ENCODE peak calls at places on chromosome 6, in eight cellular contexts. M is activated T-helper 1 cell treated with anti-CD3 and anti-CD28 coated beads, Interleukin-2, amount 50 U/mL, for 16 hours; T is T-helper 1 cell; S is body of pancreas; W is prostate gland; R is activated gamma-delta T cell treated with Interleukin-2 at 50 U/mL for 16 hours; B is HEK293T; U is HTR-8/SVneo. E is an unnamed sample.

GRCh38 chr6:121652726-121653623 is 217.5 kb downstream of the GJA1 start:
- DNase-seq in M (no peak), T (no peak), S (no peak), W (peak; percentile 21), R (no peak), B (no peak), U (peak; percentile 58), E (no peak)

GRCh38 chr6:116922853-116923548 is 46.0 kb downstream of the RFX6 start:
- DNase-seq in M (no peak), T (no peak), S (no peak), W (no peak), R (no peak), B (no peak), U (no peak), E (no peak)

GRCh38 chr6:10633216-10633615 is 61.2 kb downstream of the C6orf52 start:
- DNase-seq in M (no peak), T (no peak), S (no peak), W (no peak), R (no peak), B (no peak), U (peak; percentile 71), E (no peak)

GRCh38 chr6:4582506-4582905 is 193.7 kb upstream of the CDYL start:
- DNase-seq in M (no peak), T (no peak), S (no peak), W (no peak), R (no peak), B (no peak), U (no peak), E (no peak)

GRCh38 chr6:16677458-16677857 is 83.8 kb downstream of the ATXN1 start:
- DNase-seq in M (no peak), T (no peak), S (no peak), W (no peak), R (no peak), B (no peak), U (no peak), E (no peak)

GRCh38 chr6:3526962-3527796 is 70.3 kb upstream of the SLC22A23 start:
- DNase-seq in M (no peak), T (no peak), S (no peak), W (peak; percentile 52), R (no peak), B (no peak), U (no peak), E (no peak)

GRCh38 chr6:119129148-119129967 is 50.9 kb upstream of the FAM184A start:
- DNase-seq in M (no peak), T (peak; percentile 10), S (no peak), W (peak; percentile 43), R (peak; percentile 11), B (peak; percentile 61), U (peak; percentile 43), E (peak; percentile 58)

GRCh38 chr6:114040871-114041270 is 69.9 kb upstream of the HDAC2 start:
- DNase-seq in M (no peak), T (no peak), S (no peak), W (no peak), R (no peak), B (no peak), U (no peak), E (no peak)

GRCh38 chr6:163726037-163726695 is 311.6 kb downstream of the QKI start:
- DNase-seq in M (no peak), T (no peak), S (no peak), W (no peak), R (no peak), B (no peak), U (no peak), E (no peak)

GRCh38 chr6:41716516-41717446 is 18.6 kb downstream of the TFEB start:
- DNase-seq in M (no peak), T (no peak), S (no peak), W (no peak), R (no peak), B (no peak), U (no peak), E (no peak)

GRCh38 chr6:12598919-12599318 is 117.6 kb upstream of the PHACTR1 start:
- DNase-seq in M (no peak), T (no peak), S (no peak), W (no peak), R (no peak), B (no peak), U (no peak), E (no peak)

GRCh38 chr6:134647861-134648260 is 302.0 kb downstream of the ALDH8A1 start:
- DNase-seq in M (no peak), T (no peak), S (no peak), W (no peak), R (no peak), B (no peak), U (no peak), E (no peak)

GRCh38 chr6:14406616-14407343 is 289.2 kb downstream of the CD83 start:
- DNase-seq in M (no peak), T (no peak), S (no peak), W (no peak), R (no peak), B (no peak), U (no peak), E (no peak)

GRCh38 chr6:43817192-43817591 is 47.2 kb downstream of the VEGFA start:
- DNase-seq in M (no peak), T (no peak), S (peak; percentile 69), W (no peak), R (no peak), B (peak; percentile 45), U (peak; percentile 72), E (peak; percentile 51)

GRCh38 chr6:10419749-10420545 is 5.1 kb upstream of the TFAP2A start:
- DNase-seq in M (no peak), T (no peak), S (no peak), W (no peak), R (no peak), B (no peak), U (no peak), E (no peak)

GRCh38 chr6:157726892-157727628 is 96.0 kb upstream of the SNX9 start:
- DNase-seq in M (no peak), T (no peak), S (peak; percentile 35), W (no peak), R (no peak), B (no peak), U (no peak), E (no peak)

GRCh38 chr6:118168421-118168820 is 261.4 kb downstream of the SLC35F1 start:
- DNase-seq in M (no peak), T (no peak), S (no peak), W (no peak), R (no peak), B (no peak), U (no peak), E (no peak)

GRCh38 chr6:157954150-157955117 is 27.2 kb upstream of the SYNJ2 start:
- DNase-seq in M (no peak), T (no peak), S (peak; percentile 81), W (peak; percentile 64), R (no peak), B (no peak), U (no peak), E (peak; percentile 92)

GRCh38 chr6:21953831-21954801 is 342.7 kb downstream of the PRL start:
- DNase-seq in M (no peak), T (no peak), S (peak; percentile 12), W (peak; percentile 12), R (no peak), B (peak; percentile 55), U (no peak), E (peak; percentile 60)

GRCh38 chr6:135438907-135439535 is 58.5 kb downstream of the AHI1 start:
- DNase-seq in M (no peak), T (no peak), S (no peak), W (no peak), R (no peak), B (peak; percentile 20), U (peak; percentile 34), E (no peak)

GRCh38 chr6:170295519-170296422 is 4.9 kb upstream of the DLL1 start:
- DNase-seq in M (no peak), T (no peak), S (peak; percentile 52), W (peak; percentile 41), R (no peak), B (peak; percentile 67), U (no peak), E (no peak)

GRCh38 chr6:52881996-52882841 is 27.3 kb downstream of the GSTA3 start:
- DNase-seq in M (peak; percentile 49), T (peak; percentile 53), S (peak; percentile 79), W (peak; percentile 71), R (peak; percentile 62), B (peak; percentile 80), U (peak; percentile 82), E (peak; percentile 82)

GRCh38 chr6:32829495-32829894 is 9.0 kb downstream of the TAP2 start:
- DNase-seq in M (no peak), T (no peak), S (no peak), W (no peak), R (no peak), B (no peak), U (no peak), E (no peak)

GRCh38 chr6:49915035-49915434 is 48.7 kb upstream of the CRISP1 start:
- DNase-seq in M (no peak), T (no peak), S (no peak), W (peak; percentile 36), R (no peak), B (no peak), U (no peak), E (no peak)

GRCh38 chr6:129749749-129750120 is 39.8 kb upstream of the ARHGAP18 start:
- DNase-seq in M (no peak), T (no peak), S (no peak), W (no peak), R (no peak), B (no peak), U (peak; percentile 20), E (no peak)

GRCh38 chr6:151379933-151380847 is 11.2 kb downstream of the ZBTB2 start:
- DNase-seq in M (no peak), T (no peak), S (no peak), W (no peak), R (no peak), B (no peak), U (no peak), E (no peak)

GRCh38 chr6:46964716-46965519 is 43.2 kb upstream of the ADGRF5 start:
- DNase-seq in M (no peak), T (no peak), S (no peak), W (no peak), R (no peak), B (no peak), U (no peak), E (no peak)

GRCh38 chr6:43604174-43604573 is 24.9 kb downstream of the GTPBP2 start:
- DNase-seq in M (no peak), T (no peak), S (no peak), W (no peak), R (no peak), B (no peak), U (no peak), E (no peak)

GRCh38 chr6:167214216-167214615 is 56.4 kb upstream of the GPR31 start:
- DNase-seq in M (no peak), T (no peak), S (no peak), W (no peak), R (no peak), B (no peak), U (no peak), E (no peak)

GRCh38 chr6:56349196-56349595 is 101.8 kb upstream of the COL21A1 start:
- DNase-seq in M (no peak), T (no peak), S (no peak), W (no peak), R (no peak), B (no peak), U (no peak), E (no peak)

GRCh38 chr6:136656121-136656520 is 105.9 kb upstream of the MAP7 start:
- DNase-seq in M (no peak), T (no peak), S (no peak), W (no peak), R (no peak), B (no peak), U (no peak), E (no peak)

GRCh38 chr6:30007132-30007764 is 53.8 kb upstream of the POLR1H start:
- DNase-seq in M (no peak), T (peak; percentile 40), S (peak; percentile 46), W (peak; percentile 15), R (peak; percentile 9), B (no peak), U (no peak), E (peak; percentile 66)

GRCh38 chr6:170208171-170208601 is 82.7 kb downstream of the DLL1 start:
- DNase-seq in M (no peak), T (no peak), S (no peak), W (peak; percentile 3), R (peak; percentile 1), B (no peak), U (no peak), E (peak; percentile 4)

GRCh38 chr6:140193269-140193668 is 818.8 kb upstream of the CITED2 start:
- DNase-seq in M (no peak), T (no peak), S (no peak), W (no peak), R (no peak), B (no peak), U (no peak), E (no peak)

E was measured in colonic mucosa.